ENCODE peak calls at places on chromosomes 5 and 9, in five cellular contexts. W is OCI-LY7, B is GM12865, F is heart right ventricle, Z is HCT116. C is an unnamed sample.

GRCh38 chr9:21933865-21934264 is 60.3 kb downstream of the CDKN2A start:
- DNase-seq in W (no peak), Z (no peak), F (no peak), B (no peak), C (no peak)

GRCh38 chr5:57002959-57003485 is 51.1 kb upstream of the MIER3 start:
- DNase-seq in W (no peak), B (no peak), Z (no peak), F (no peak), C (no peak)

GRCh38 chr5:130141689-130142320 is 237.5 kb downstream of the CHSY3 start:
- DNase-seq in F (peak), W (no peak), Z (no peak), B (peak), C (peak)

GRCh38 chr9:3027260-3027659 is 183.4 kb upstream of the PUM3 start:
- DNase-seq in B (no peak), W (no peak), Z (no peak), F (no peak), C (no peak)

GRCh38 chr9:237858-238345 is 23.2 kb downstream of the DOCK8 start:
- DNase-seq in B (no peak), Z (no peak), F (no peak), W (no peak), C (no peak)

GRCh38 chr9:92715488-92716231 is 45.7 kb upstream of the IPPK start:
- DNase-seq in Z (no peak), F (peak), B (no peak), W (no peak), C (no peak)

GRCh38 chr9:72165821-72166547 is 16.7 kb downstream of the GDA start:
- DNase-seq in B (no peak), W (no peak), F (no peak), Z (no peak), C (no peak)

GRCh38 chr5:181189962-181190710 is 14.9 kb downstream of the TRIM7 start:
- DNase-seq in W (peak), F (no peak), Z (no peak), B (peak), C (no peak)

GRCh38 chr5:91049800-91050199 is 333.3 kb downstream of the ARRDC3 start:
- DNase-seq in B (no peak), W (no peak), F (no peak), Z (no peak), C (no peak)

GRCh38 chr5:132296412-132297001 is 2.3 kb downstream of the SLC22A4 start:
- DNase-seq in Z (no peak), B (no peak), W (no peak), F (no peak), C (no peak)

GRCh38 chr9:903886-904285 is 62.4 kb downstream of the DMRT1 start:
- DNase-seq in Z (no peak), W (no peak), F (no peak), B (no peak), C (no peak)

DNA sequence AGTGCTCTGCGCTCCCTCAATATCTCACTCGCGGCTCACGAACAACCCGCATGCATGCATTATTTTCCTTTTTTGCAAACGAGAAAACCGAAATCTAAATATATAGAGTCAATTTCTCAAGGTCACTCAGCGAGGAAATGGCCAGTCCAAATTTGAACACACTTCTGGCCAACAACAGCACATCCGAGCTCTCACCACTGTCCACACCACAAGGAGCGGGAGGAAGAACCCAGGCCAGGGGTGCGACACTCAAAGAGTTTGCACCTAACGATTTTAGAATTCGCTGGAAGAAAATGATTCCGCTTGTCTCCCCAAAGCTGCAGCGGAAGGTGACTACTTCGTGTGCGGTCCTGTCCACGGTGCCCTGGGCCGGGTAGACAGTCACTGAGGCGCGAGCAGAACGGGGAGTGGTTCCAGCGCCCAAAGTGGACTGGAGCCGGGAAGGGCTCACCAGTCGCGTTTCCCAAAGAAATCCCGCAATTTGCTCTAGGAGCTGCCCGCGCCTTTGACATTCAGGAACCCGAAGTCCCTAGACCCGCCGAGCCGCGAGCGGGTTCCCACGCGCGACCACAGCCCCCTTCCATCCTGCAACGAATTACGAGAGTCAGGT is 1.1 kb upstream of the TLX3 start:
- DNase-seq in Z (no peak), B (no peak), W (no peak), F (no peak), C (no peak)
- H3K4me3 ChIP-seq in Z (peak), B (no peak), W (no peak), F (no peak), C (no peak)

GRCh38 chr5:4233671-4234070 is 638.0 kb downstream of the IRX1 start:
- DNase-seq in W (no peak), B (no peak), F (no peak), Z (no peak), C (no peak)
- TF ChIP-seq CTCF in W (no peak), B (no peak), F (peak), Z (no peak), C (no peak)

DNA sequence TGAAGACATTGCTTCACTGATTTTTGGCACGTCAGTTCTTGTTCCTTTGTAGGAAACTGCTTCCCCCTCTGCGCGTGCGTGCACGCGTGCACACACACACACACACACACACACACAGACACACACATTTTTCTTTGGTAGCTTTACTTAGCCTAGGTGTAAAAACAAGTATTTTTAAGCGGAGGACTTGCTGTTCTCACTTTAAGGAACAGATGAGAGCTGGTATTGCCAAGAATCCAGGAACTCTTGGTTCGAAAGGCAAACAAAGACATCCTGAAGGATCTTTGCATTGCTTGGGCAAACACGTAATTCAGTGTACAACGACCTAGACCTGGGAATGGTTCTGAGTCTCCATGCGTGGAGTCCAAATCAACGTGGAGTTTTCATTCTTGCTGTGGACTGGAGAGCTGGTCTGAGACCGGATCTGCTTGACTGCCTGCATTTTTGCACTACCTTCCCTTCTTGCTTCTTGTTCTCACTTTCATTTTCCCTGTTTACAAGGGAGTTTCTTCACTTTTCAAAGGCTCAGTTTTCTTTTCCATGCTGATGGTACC is 8.2 kb downstream of the TMEM268 start:
- DNase-seq in F (no peak), Z (no peak), W (peak), B (peak), C (no peak)
- H3K4me3 ChIP-seq in F (no peak), Z (no peak), W (peak), B (peak), C (peak)

DNA sequence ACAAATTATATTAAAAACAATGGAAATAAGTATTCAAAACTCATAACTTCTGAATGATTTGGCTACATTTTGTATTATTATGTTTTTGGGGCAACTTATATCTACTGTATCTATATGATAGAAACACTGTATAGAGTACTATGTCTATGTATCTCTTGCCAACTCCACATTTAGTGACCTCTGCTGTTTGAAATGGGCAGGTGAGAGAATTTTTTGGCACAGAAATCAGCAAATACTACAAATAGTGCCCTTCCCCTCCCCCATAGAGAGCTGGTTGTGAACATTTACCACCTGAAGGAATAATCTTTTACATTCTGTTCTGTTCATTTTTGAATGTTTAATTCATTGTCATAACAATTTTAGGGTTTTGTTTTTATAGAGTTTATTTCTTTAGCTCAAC is 545.3 kb downstream of the PDE4D start:
- DNase-seq in B (no peak), Z (no peak), F (no peak), W (no peak), C (no peak)
- TF ChIP-seq CTCF in B (no peak), Z (no peak), F (no peak), W (peak), C (no peak)

DNA sequence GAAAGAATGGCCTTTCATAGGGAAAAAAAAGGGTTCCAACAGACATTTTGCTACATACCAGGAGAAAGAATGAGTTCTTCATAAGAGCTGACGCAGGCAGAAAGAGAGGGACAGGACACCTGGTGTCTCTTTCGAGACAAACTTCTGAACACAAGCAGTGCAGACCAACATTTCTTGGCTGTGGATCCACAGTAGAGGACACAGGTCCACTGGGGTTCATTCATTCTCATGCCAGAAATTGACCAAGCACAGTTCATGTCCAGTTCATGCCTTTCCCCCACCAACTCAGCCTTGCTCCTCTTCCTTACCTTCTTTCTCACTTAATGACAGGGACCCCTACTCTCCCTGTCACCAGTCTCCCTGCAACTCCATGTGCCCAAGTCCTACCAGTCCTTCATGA is 137.7 kb downstream of the WDR41 start:
- DNase-seq in Z (no peak), F (no peak), B (no peak), W (no peak), C (no peak)
- H3K4me3 ChIP-seq in Z (no peak), F (no peak), B (no peak), W (no peak), C (no peak)

DNA sequence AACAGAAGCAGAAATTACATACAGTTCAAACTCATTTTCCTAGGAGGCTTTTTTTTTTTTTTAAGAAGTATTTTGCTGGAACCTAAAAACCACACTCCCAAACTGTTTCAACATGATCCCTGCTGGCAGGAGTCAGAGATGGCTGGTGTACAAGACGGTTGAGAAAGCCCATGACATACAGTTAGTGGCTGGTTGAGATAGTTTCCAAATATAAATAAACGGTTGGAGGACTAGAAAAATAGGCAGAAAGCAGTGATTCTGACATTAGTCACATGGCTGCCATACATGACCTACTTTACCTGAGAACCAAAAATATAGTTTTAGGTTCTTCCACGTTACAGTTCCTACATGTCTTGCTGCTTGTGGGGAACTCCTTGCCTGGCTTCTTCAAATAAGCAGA is 31.7 kb upstream of the BASP1 start:
- DNase-seq in B (no peak), Z (no peak), W (no peak), F (no peak), C (no peak)
- TF ChIP-seq CTCF in B (no peak), Z (no peak), W (no peak), F (no peak), C (no peak)

C was measured in GM12864.